ENCODE peak calls at places on chromosomes 3 and 15, in nine cellular contexts. One of them, this sample, is unnamed.

GRCh38 chr3:179676081-179676480 is 23.2 kb downstream of the USP13 start:
- DNase-seq in GM20000: no peak
- DNase-seq in MV-4-11: no peak
- DNase-seq in fibroblast of the conjunctiva: no peak
- DNase-seq in Caco-2: no peak
- DNase-seq in activated naive CD8-positive, alpha-beta T cell treated with anti-CD3 and anti-CD28 coated beads, Interleukin-2, amount 10 ng/mL, durations not matched to agents 7 days and 5 days: no peak
- DNase-seq in NCI-H1092: no peak
- DNase-seq in ACHN: peak
- DNase-seq in lower lobe of right lung: no peak
- DNase-seq in this sample: no peak

GRCh38 chr3:195849322-195850074 is 37.8 kb upstream of the MUC4 start:
- DNase-seq in Caco-2: no peak
- DNase-seq in ACHN: peak
- DNase-seq in activated naive CD8-positive, alpha-beta T cell treated with anti-CD3 and anti-CD28 coated beads, Interleukin-2, amount 10 ng/mL, durations not matched to agents 7 days and 5 days: peak
- DNase-seq in MV-4-11: peak
- DNase-seq in fibroblast of the conjunctiva: no peak
- DNase-seq in GM20000: no peak
- DNase-seq in lower lobe of right lung: no peak
- DNase-seq in NCI-H1092: no peak
- DNase-seq in this sample: no peak

GRCh38 chr3:42115946-42116345 is 24.8 kb downstream of the TRAK1 start:
- DNase-seq in lower lobe of right lung: no peak
- DNase-seq in NCI-H1092: no peak
- DNase-seq in fibroblast of the conjunctiva: no peak
- DNase-seq in GM20000: no peak
- DNase-seq in activated naive CD8-positive, alpha-beta T cell treated with anti-CD3 and anti-CD28 coated beads, Interleukin-2, amount 10 ng/mL, durations not matched to agents 7 days and 5 days: peak
- DNase-seq in ACHN: no peak
- DNase-seq in MV-4-11: no peak
- DNase-seq in Caco-2: no peak
- DNase-seq in this sample: peak

GRCh38 chr15:74402873-74403589 is 30.7 kb downstream of the SEMA7A start:
- DNase-seq in activated naive CD8-positive, alpha-beta T cell treated with anti-CD3 and anti-CD28 coated beads, Interleukin-2, amount 10 ng/mL, durations not matched to agents 7 days and 5 days: peak
- DNase-seq in GM20000: peak
- DNase-seq in NCI-H1092: no peak
- DNase-seq in ACHN: no peak
- DNase-seq in MV-4-11: peak
- DNase-seq in lower lobe of right lung: peak
- DNase-seq in Caco-2: no peak
- DNase-seq in fibroblast of the conjunctiva: no peak
- DNase-seq in this sample: no peak

GRCh38 chr15:82538961-82539689 is 1.1 kb downstream of the RPS17 start:
- DNase-seq in fibroblast of the conjunctiva: no peak
- DNase-seq in ACHN: no peak
- DNase-seq in MV-4-11: no peak
- DNase-seq in NCI-H1092: no peak
- DNase-seq in activated naive CD8-positive, alpha-beta T cell treated with anti-CD3 and anti-CD28 coated beads, Interleukin-2, amount 10 ng/mL, durations not matched to agents 7 days and 5 days: no peak
- DNase-seq in Caco-2: no peak
- DNase-seq in lower lobe of right lung: no peak
- DNase-seq in GM20000: no peak
- DNase-seq in this sample: no peak

GRCh38 chr3:3066378-3066777 is 43.8 kb downstream of the IL5RA start:
- DNase-seq in lower lobe of right lung: no peak
- DNase-seq in NCI-H1092: no peak
- DNase-seq in MV-4-11: no peak
- DNase-seq in Caco-2: no peak
- DNase-seq in fibroblast of the conjunctiva: no peak
- DNase-seq in ACHN: no peak
- DNase-seq in GM20000: no peak
- DNase-seq in activated naive CD8-positive, alpha-beta T cell treated with anti-CD3 and anti-CD28 coated beads, Interleukin-2, amount 10 ng/mL, durations not matched to agents 7 days and 5 days: no peak
- DNase-seq in this sample: no peak

GRCh38 chr3:160163259-160163878 is 61.9 kb upstream of the C3orf80 start:
- DNase-seq in lower lobe of right lung: no peak
- DNase-seq in ACHN: peak
- DNase-seq in activated naive CD8-positive, alpha-beta T cell treated with anti-CD3 and anti-CD28 coated beads, Interleukin-2, amount 10 ng/mL, durations not matched to agents 7 days and 5 days: no peak
- DNase-seq in NCI-H1092: no peak
- DNase-seq in fibroblast of the conjunctiva: no peak
- DNase-seq in MV-4-11: peak
- DNase-seq in GM20000: no peak
- DNase-seq in Caco-2: no peak
- DNase-seq in this sample: no peak

GRCh38 chr3:119427669-119428068 is 35.7 kb downstream of the TMEM39A start:
- DNase-seq in activated naive CD8-positive, alpha-beta T cell treated with anti-CD3 and anti-CD28 coated beads, Interleukin-2, amount 10 ng/mL, durations not matched to agents 7 days and 5 days: no peak
- DNase-seq in ACHN: no peak
- DNase-seq in Caco-2: no peak
- DNase-seq in GM20000: no peak
- DNase-seq in lower lobe of right lung: no peak
- DNase-seq in MV-4-11: no peak
- DNase-seq in NCI-H1092: no peak
- DNase-seq in fibroblast of the conjunctiva: no peak
- DNase-seq in this sample: no peak

GRCh38 chr15:98438326-98438725 is 210.0 kb upstream of the IGF1R start:
- DNase-seq in MV-4-11: no peak
- DNase-seq in Caco-2: no peak
- DNase-seq in NCI-H1092: no peak
- DNase-seq in lower lobe of right lung: no peak
- DNase-seq in fibroblast of the conjunctiva: no peak
- DNase-seq in activated naive CD8-positive, alpha-beta T cell treated with anti-CD3 and anti-CD28 coated beads, Interleukin-2, amount 10 ng/mL, durations not matched to agents 7 days and 5 days: no peak
- DNase-seq in ACHN: no peak
- DNase-seq in GM20000: no peak
- DNase-seq in this sample: no peak

GRCh38 chr3:38574411-38575278 is 74.8 kb downstream of the SCN5A start:
- DNase-seq in MV-4-11: peak
- DNase-seq in NCI-H1092: no peak
- DNase-seq in ACHN: no peak
- DNase-seq in lower lobe of right lung: peak
- DNase-seq in fibroblast of the conjunctiva: no peak
- DNase-seq in Caco-2: no peak
- DNase-seq in activated naive CD8-positive, alpha-beta T cell treated with anti-CD3 and anti-CD28 coated beads, Interleukin-2, amount 10 ng/mL, durations not matched to agents 7 days and 5 days: no peak
- DNase-seq in GM20000: no peak
- DNase-seq in this sample: no peak

GRCh38 chr3:10551821-10552630 is 46.6 kb upstream of the ATP2B2 start:
- DNase-seq in NCI-H1092: no peak
- DNase-seq in lower lobe of right lung: peak
- DNase-seq in MV-4-11: peak
- DNase-seq in GM20000: no peak
- DNase-seq in activated naive CD8-positive, alpha-beta T cell treated with anti-CD3 and anti-CD28 coated beads, Interleukin-2, amount 10 ng/mL, durations not matched to agents 7 days and 5 days: peak
- DNase-seq in Caco-2: no peak
- DNase-seq in ACHN: peak
- DNase-seq in fibroblast of the conjunctiva: no peak
- DNase-seq in this sample: no peak

GRCh38 chr3:14295037-14295436 is 107.4 kb upstream of the SLC6A6 start:
- DNase-seq in ACHN: no peak
- DNase-seq in fibroblast of the conjunctiva: no peak
- DNase-seq in NCI-H1092: no peak
- DNase-seq in GM20000: no peak
- DNase-seq in activated naive CD8-positive, alpha-beta T cell treated with anti-CD3 and anti-CD28 coated beads, Interleukin-2, amount 10 ng/mL, durations not matched to agents 7 days and 5 days: no peak
- DNase-seq in lower lobe of right lung: no peak
- DNase-seq in MV-4-11: peak
- DNase-seq in Caco-2: no peak
- DNase-seq in this sample: no peak

GRCh38 chr3:126990890-126991289 is 8.0 kb downstream of the PLXNA1 start:
- DNase-seq in activated naive CD8-positive, alpha-beta T cell treated with anti-CD3 and anti-CD28 coated beads, Interleukin-2, amount 10 ng/mL, durations not matched to agents 7 days and 5 days: no peak
- DNase-seq in Caco-2: no peak
- DNase-seq in MV-4-11: no peak
- DNase-seq in NCI-H1092: no peak
- DNase-seq in lower lobe of right lung: no peak
- DNase-seq in fibroblast of the conjunctiva: no peak
- DNase-seq in GM20000: no peak
- DNase-seq in ACHN: no peak
- DNase-seq in this sample: no peak

GRCh38 chr3:77707271-77707670 is 667.4 kb downstream of the ROBO2 start:
- DNase-seq in Caco-2: no peak
- DNase-seq in ACHN: no peak
- DNase-seq in fibroblast of the conjunctiva: no peak
- DNase-seq in GM20000: no peak
- DNase-seq in NCI-H1092: no peak
- DNase-seq in lower lobe of right lung: no peak
- DNase-seq in MV-4-11: no peak
- DNase-seq in activated naive CD8-positive, alpha-beta T cell treated with anti-CD3 and anti-CD28 coated beads, Interleukin-2, amount 10 ng/mL, durations not matched to agents 7 days and 5 days: no peak
- DNase-seq in this sample: no peak

GRCh38 chr3:78908236-78908635 is 859.6 kb downstream of the ROBO1 start:
- DNase-seq in NCI-H1092: no peak
- DNase-seq in lower lobe of right lung: no peak
- DNase-seq in fibroblast of the conjunctiva: no peak
- DNase-seq in Caco-2: no peak
- DNase-seq in ACHN: no peak
- DNase-seq in activated naive CD8-positive, alpha-beta T cell treated with anti-CD3 and anti-CD28 coated beads, Interleukin-2, amount 10 ng/mL, durations not matched to agents 7 days and 5 days: no peak
- DNase-seq in GM20000: no peak
- DNase-seq in MV-4-11: no peak
- DNase-seq in this sample: no peak

GRCh38 chr3:141050913-141051632 is at the start of gene SPSB4:
- DNase-seq in GM20000: no peak
- DNase-seq in lower lobe of right lung: peak
- DNase-seq in MV-4-11: peak
- DNase-seq in Caco-2: no peak
- DNase-seq in fibroblast of the conjunctiva: no peak
- DNase-seq in ACHN: peak
- DNase-seq in NCI-H1092: peak
- DNase-seq in activated naive CD8-positive, alpha-beta T cell treated with anti-CD3 and anti-CD28 coated beads, Interleukin-2, amount 10 ng/mL, durations not matched to agents 7 days and 5 days: peak
- DNase-seq in this sample: no peak

GRCh38 chr15:24784506-24784905 is 108.9 kb downstream of the NPAP1 start:
- DNase-seq in fibroblast of the conjunctiva: no peak
- DNase-seq in NCI-H1092: no peak
- DNase-seq in Caco-2: no peak
- DNase-seq in MV-4-11: no peak
- DNase-seq in ACHN: no peak
- DNase-seq in activated naive CD8-positive, alpha-beta T cell treated with anti-CD3 and anti-CD28 coated beads, Interleukin-2, amount 10 ng/mL, durations not matched to agents 7 days and 5 days: no peak
- DNase-seq in GM20000: no peak
- DNase-seq in lower lobe of right lung: no peak
- DNase-seq in this sample: no peak

GRCh38 chr3:65052101-65052500 is 364.3 kb upstream of the ADAMTS9 start:
- DNase-seq in lower lobe of right lung: no peak
- DNase-seq in ACHN: no peak
- DNase-seq in NCI-H1092: no peak
- DNase-seq in fibroblast of the conjunctiva: no peak
- DNase-seq in Caco-2: no peak
- DNase-seq in activated naive CD8-positive, alpha-beta T cell treated with anti-CD3 and anti-CD28 coated beads, Interleukin-2, amount 10 ng/mL, durations not matched to agents 7 days and 5 days: no peak
- DNase-seq in MV-4-11: no peak
- DNase-seq in GM20000: no peak
- DNase-seq in this sample: no peak

GRCh38 chr3:74631341-74631740 is 16.9 kb upstream of the CNTN3 start:
- DNase-seq in GM20000: no peak
- DNase-seq in MV-4-11: no peak
- DNase-seq in NCI-H1092: no peak
- DNase-seq in activated naive CD8-positive, alpha-beta T cell treated with anti-CD3 and anti-CD28 coated beads, Interleukin-2, amount 10 ng/mL, durations not matched to agents 7 days and 5 days: no peak
- DNase-seq in fibroblast of the conjunctiva: no peak
- DNase-seq in ACHN: no peak
- DNase-seq in Caco-2: no peak
- DNase-seq in lower lobe of right lung: no peak
- DNase-seq in this sample: no peak

GRCh38 chr3:37907906-37908305 is 46.2 kb downstream of the CTDSPL start:
- DNase-seq in MV-4-11: peak
- DNase-seq in ACHN: no peak
- DNase-seq in activated naive CD8-positive, alpha-beta T cell treated with anti-CD3 and anti-CD28 coated beads, Interleukin-2, amount 10 ng/mL, durations not matched to agents 7 days and 5 days: no peak
- DNase-seq in Caco-2: no peak
- DNase-seq in GM20000: peak
- DNase-seq in fibroblast of the conjunctiva: no peak
- DNase-seq in NCI-H1092: no peak
- DNase-seq in lower lobe of right lung: no peak
- DNase-seq in this sample: no peak

GRCh38 chr15:25175789-25176615 is 221.2 kb downstream of the SNRPN start:
- DNase-seq in GM20000: no peak
- DNase-seq in NCI-H1092: no peak
- DNase-seq in MV-4-11: no peak
- DNase-seq in Caco-2: no peak
- DNase-seq in ACHN: no peak
- DNase-seq in activated naive CD8-positive, alpha-beta T cell treated with anti-CD3 and anti-CD28 coated beads, Interleukin-2, amount 10 ng/mL, durations not matched to agents 7 days and 5 days: no peak
- DNase-seq in lower lobe of right lung: peak
- DNase-seq in fibroblast of the conjunctiva: no peak
- DNase-seq in this sample: peak

GRCh38 chr3:42263354-42264346 is 2.3 kb downstream of the CCK start:
- DNase-seq in activated naive CD8-positive, alpha-beta T cell treated with anti-CD3 and anti-CD28 coated beads, Interleukin-2, amount 10 ng/mL, durations not matched to agents 7 days and 5 days: peak
- DNase-seq in fibroblast of the conjunctiva: no peak
- DNase-seq in ACHN: no peak
- DNase-seq in MV-4-11: no peak
- DNase-seq in GM20000: no peak
- DNase-seq in lower lobe of right lung: no peak
- DNase-seq in Caco-2: no peak
- DNase-seq in NCI-H1092: peak
- DNase-seq in this sample: no peak

GRCh38 chr15:52503788-52504496 is 24.7 kb downstream of the MYO5A start:
- DNase-seq in fibroblast of the conjunctiva: no peak
- DNase-seq in MV-4-11: peak
- DNase-seq in lower lobe of right lung: no peak
- DNase-seq in NCI-H1092: no peak
- DNase-seq in activated naive CD8-positive, alpha-beta T cell treated with anti-CD3 and anti-CD28 coated beads, Interleukin-2, amount 10 ng/mL, durations not matched to agents 7 days and 5 days: no peak
- DNase-seq in ACHN: no peak
- DNase-seq in GM20000: no peak
- DNase-seq in Caco-2: no peak
- DNase-seq in this sample: no peak

GRCh38 chr15:53473435-53473834 is 286.0 kb downstream of the WDR72 start:
- DNase-seq in NCI-H1092: no peak
- DNase-seq in MV-4-11: no peak
- DNase-seq in activated naive CD8-positive, alpha-beta T cell treated with anti-CD3 and anti-CD28 coated beads, Interleukin-2, amount 10 ng/mL, durations not matched to agents 7 days and 5 days: no peak
- DNase-seq in lower lobe of right lung: no peak
- DNase-seq in GM20000: no peak
- DNase-seq in Caco-2: no peak
- DNase-seq in ACHN: no peak
- DNase-seq in fibroblast of the conjunctiva: no peak
- DNase-seq in this sample: no peak

GRCh38 chr3:29764059-29764458 is 483.2 kb downstream of the RBMS3 start:
- DNase-seq in fibroblast of the conjunctiva: peak
- DNase-seq in NCI-H1092: no peak
- DNase-seq in activated naive CD8-positive, alpha-beta T cell treated with anti-CD3 and anti-CD28 coated beads, Interleukin-2, amount 10 ng/mL, durations not matched to agents 7 days and 5 days: no peak
- DNase-seq in MV-4-11: no peak
- DNase-seq in ACHN: no peak
- DNase-seq in lower lobe of right lung: no peak
- DNase-seq in GM20000: no peak
- DNase-seq in Caco-2: no peak
- DNase-seq in this sample: no peak

GRCh38 chr15:60120100-60120499 is 116.0 kb downstream of the FOXB1 start:
- DNase-seq in ACHN: no peak
- DNase-seq in GM20000: no peak
- DNase-seq in NCI-H1092: no peak
- DNase-seq in fibroblast of the conjunctiva: no peak
- DNase-seq in MV-4-11: no peak
- DNase-seq in activated naive CD8-positive, alpha-beta T cell treated with anti-CD3 and anti-CD28 coated beads, Interleukin-2, amount 10 ng/mL, durations not matched to agents 7 days and 5 days: no peak
- DNase-seq in Caco-2: no peak
- DNase-seq in lower lobe of right lung: no peak
- DNase-seq in this sample: no peak

GRCh38 chr15:92001307-92001706 is 147.8 kb downstream of the SLCO3A1 start:
- DNase-seq in GM20000: no peak
- DNase-seq in NCI-H1092: no peak
- DNase-seq in ACHN: no peak
- DNase-seq in activated naive CD8-positive, alpha-beta T cell treated with anti-CD3 and anti-CD28 coated beads, Interleukin-2, amount 10 ng/mL, durations not matched to agents 7 days and 5 days: no peak
- DNase-seq in MV-4-11: no peak
- DNase-seq in Caco-2: no peak
- DNase-seq in fibroblast of the conjunctiva: no peak
- DNase-seq in lower lobe of right lung: no peak
- DNase-seq in this sample: no peak

GRCh38 chr15:101115887-101116680 is 135.8 kb downstream of the CHSY1 start:
- DNase-seq in activated naive CD8-positive, alpha-beta T cell treated with anti-CD3 and anti-CD28 coated beads, Interleukin-2, amount 10 ng/mL, durations not matched to agents 7 days and 5 days: no peak
- DNase-seq in Caco-2: no peak
- DNase-seq in MV-4-11: peak
- DNase-seq in GM20000: no peak
- DNase-seq in ACHN: no peak
- DNase-seq in NCI-H1092: no peak
- DNase-seq in fibroblast of the conjunctiva: no peak
- DNase-seq in lower lobe of right lung: peak
- DNase-seq in this sample: no peak

GRCh38 chr3:196502775-196503181 is 790 bp downstream of the RNF168 start:
- DNase-seq in NCI-H1092: peak
- DNase-seq in GM20000: peak
- DNase-seq in ACHN: peak
- DNase-seq in MV-4-11: peak
- DNase-seq in fibroblast of the conjunctiva: peak
- DNase-seq in lower lobe of right lung: peak
- DNase-seq in Caco-2: no peak
- DNase-seq in activated naive CD8-positive, alpha-beta T cell treated with anti-CD3 and anti-CD28 coated beads, Interleukin-2, amount 10 ng/mL, durations not matched to agents 7 days and 5 days: peak
- DNase-seq in this sample: no peak

GRCh38 chr3:100635273-100635701 is 25.9 kb downstream of the ADGRG7 start:
- DNase-seq in activated naive CD8-positive, alpha-beta T cell treated with anti-CD3 and anti-CD28 coated beads, Interleukin-2, amount 10 ng/mL, durations not matched to agents 7 days and 5 days: no peak
- DNase-seq in ACHN: no peak
- DNase-seq in lower lobe of right lung: no peak
- DNase-seq in GM20000: no peak
- DNase-seq in NCI-H1092: no peak
- DNase-seq in fibroblast of the conjunctiva: no peak
- DNase-seq in MV-4-11: no peak
- DNase-seq in Caco-2: peak
- DNase-seq in this sample: no peak

GRCh38 chr3:108528459-108529231 is 18.2 kb upstream of the MYH15 start:
- DNase-seq in lower lobe of right lung: no peak
- DNase-seq in activated naive CD8-positive, alpha-beta T cell treated with anti-CD3 and anti-CD28 coated beads, Interleukin-2, amount 10 ng/mL, durations not matched to agents 7 days and 5 days: no peak
- DNase-seq in Caco-2: no peak
- DNase-seq in fibroblast of the conjunctiva: no peak
- DNase-seq in ACHN: no peak
- DNase-seq in NCI-H1092: no peak
- DNase-seq in GM20000: peak
- DNase-seq in MV-4-11: peak
- DNase-seq in this sample: no peak

This sample was measured in chondrocyte.